ENCODE peak calls at places on chromosome 15, in five cellular contexts. J is fibroblast of lung, E is IMR-90, M is MM.1S, H is H9. Q is an unnamed sample.
A peak's percentile ranks its signal among the peaks of the same experiment; 100 is the strongest.

GRCh38 chr15:87645723-87646122 is 610.8 kb downstream of the NTRK3 start:
- DNase-seq in J (no peak), E (no peak), M (no peak), H (no peak), Q (no peak)

GRCh38 chr15:39645138-39645975 is 64.5 kb downstream of the THBS1 start:
- DNase-seq in J (no peak), E (no peak), M (no peak), H (no peak), Q (no peak)

GRCh38 chr15:31471731-31472430 is 145.2 kb downstream of the KLF13 start:
- DNase-seq in J (peak; percentile 88), E (peak; percentile 96), M (no peak), H (peak; percentile 5), Q (no peak)

GRCh38 chr15:44289352-44289790 is 852 bp downstream of the GOLM2 start:
- DNase-seq in J (peak; percentile 14), E (no peak), M (no peak), H (no peak), Q (no peak)

GRCh38 chr15:50764331-50765201 is 940 bp downstream of the SPPL2A start:
- DNase-seq in J (peak; percentile 41), E (peak; percentile 27), M (peak; percentile 83), H (no peak), Q (peak; percentile 75)

GRCh38 chr15:64622410-64623260 is 152.8 kb downstream of the RBPMS2 start:
- DNase-seq in J (no peak), E (no peak), M (no peak), H (no peak), Q (no peak)

GRCh38 chr15:79282371-79283251 is at the start of gene ANKRD34C:
- DNase-seq in J (no peak), E (no peak), M (no peak), H (peak; percentile 50), Q (no peak)

GRCh38 chr15:36050899-36051298 is 504.9 kb upstream of the DPH6 start:
- DNase-seq in J (no peak), E (no peak), M (no peak), H (no peak), Q (no peak)

GRCh38 chr15:63461230-63461629 is 43.2 kb upstream of the USP3 start:
- DNase-seq in J (no peak), E (no peak), M (no peak), H (peak; percentile 81), Q (no peak)

GRCh38 chr15:78418239-78418638 is 19.8 kb upstream of the IREB2 start:
- DNase-seq in J (no peak), E (peak; percentile 9), M (no peak), H (no peak), Q (no peak)

GRCh38 chr15:63107895-63108546 is 13.6 kb upstream of the LACTB start:
- DNase-seq in J (peak; percentile 100), E (peak; percentile 100), M (no peak), H (no peak), Q (no peak)

GRCh38 chr15:44545934-44546802 is 9.2 kb downstream of the EIF3J start:
- DNase-seq in J (peak; percentile 39), E (peak; percentile 52), M (peak; percentile 74), H (no peak), Q (no peak)

GRCh38 chr15:29220852-29221251 is 48.8 kb downstream of the NSMCE3 start:
- DNase-seq in J (no peak), E (no peak), M (no peak), H (no peak), Q (no peak)

GRCh38 chr15:51444112-51444511 is 102.7 kb downstream of the GLDN start:
- DNase-seq in J (no peak), E (no peak), M (no peak), H (no peak), Q (no peak)

GRCh38 chr15:70817266-70817665 is 36.7 kb downstream of the LARP6 start:
- DNase-seq in J (no peak), E (no peak), M (no peak), H (no peak), Q (no peak)

GRCh38 chr15:32705450-32705849 is 12.4 kb upstream of the GREM1 start:
- DNase-seq in J (peak; percentile 82), E (peak; percentile 76), M (no peak), H (no peak), Q (no peak)

GRCh38 chr15:91689377-91689776 is 164.1 kb upstream of the SLCO3A1 start:
- DNase-seq in J (no peak), E (no peak), M (no peak), H (no peak), Q (no peak)

GRCh38 chr15:77048135-77048866 is 22.6 kb downstream of the TSPAN3 start:
- DNase-seq in J (no peak), E (peak; percentile 23), M (no peak), H (no peak), Q (no peak)

GRCh38 chr15:31285772-31286261 is 40.8 kb upstream of the KLF13 start:
- DNase-seq in J (no peak), E (no peak), M (no peak), H (no peak), Q (no peak)

GRCh38 chr15:86162172-86162591 is 82.5 kb downstream of the AGBL1 start:
- DNase-seq in J (no peak), E (no peak), M (peak; percentile 11), H (no peak), Q (no peak)

GRCh38 chr15:68676926-68677325 is 98.1 kb downstream of the CORO2B start:
- DNase-seq in J (no peak), E (no peak), M (no peak), H (no peak), Q (peak; percentile 21)

GRCh38 chr15:87628311-87628710 is 628.2 kb downstream of the NTRK3 start:
- DNase-seq in J (no peak), E (no peak), M (no peak), H (no peak), Q (no peak)

GRCh38 chr15:63041982-63042878 is at the start of gene TPM1:
- DNase-seq in J (peak; percentile 84), E (peak; percentile 93), M (no peak), H (peak; percentile 90), Q (no peak)

GRCh38 chr15:80210612-80211554 is 41.1 kb downstream of the CTXND1 start:
- DNase-seq in J (no peak), E (no peak), M (no peak), H (no peak), Q (peak; percentile 60)

GRCh38 chr15:89128320-89129122 is 40.3 kb downstream of the ABHD2 start:
- DNase-seq in J (no peak), E (no peak), M (no peak), H (no peak), Q (no peak)

DNA sequence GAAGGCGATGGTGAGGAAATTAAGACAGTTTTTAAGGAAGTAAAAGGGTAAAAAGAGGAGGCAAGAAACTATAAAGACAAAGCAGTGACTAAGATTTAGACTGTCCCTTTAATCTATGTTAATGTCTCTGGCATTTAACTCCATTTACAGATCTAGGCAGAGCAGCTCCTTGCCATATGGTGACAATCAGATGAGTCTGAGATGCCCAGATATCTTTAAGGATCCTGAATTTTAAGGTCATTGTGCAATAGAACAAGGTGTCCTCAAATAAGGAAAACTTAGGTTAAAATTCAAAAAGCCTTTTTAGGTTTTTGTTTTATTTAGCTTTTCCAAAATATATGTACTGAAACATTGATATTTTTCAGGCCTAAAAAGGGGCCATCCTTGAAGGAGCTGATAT is 24.1 kb downstream of the RASGRP1 start:
- DNase-seq in J (no peak), E (no peak), M (no peak), H (no peak), Q (no peak)
- H2AFZ ChIP-seq in J (no peak overlapping the region), E (no peak overlapping the region), M (no peak overlapping the region), H (no peak overlapping the region), Q (no peak overlapping the region)

GRCh38 chr15:96335429-96335807 is 4.9 kb downstream of the NR2F2 start:
- DNase-seq in J (peak; percentile 45), E (no peak), M (no peak), H (no peak), Q (no peak)

GRCh38 chr15:96337354-96337990 is 7.0 kb downstream of the NR2F2 start:
- DNase-seq in J (no peak), E (no peak), M (no peak), H (no peak), Q (no peak)

GRCh38 chr15:96336045-96336642 is 5.6 kb downstream of the NR2F2 start:
- DNase-seq in J (no peak), E (no peak), M (no peak), H (no peak), Q (no peak)

GRCh38 chr15:96337991-96338771 is 7.7 kb downstream of the NR2F2 start:
- DNase-seq in J (peak; percentile 42), E (no peak), M (no peak), H (no peak), Q (no peak)

DNA sequence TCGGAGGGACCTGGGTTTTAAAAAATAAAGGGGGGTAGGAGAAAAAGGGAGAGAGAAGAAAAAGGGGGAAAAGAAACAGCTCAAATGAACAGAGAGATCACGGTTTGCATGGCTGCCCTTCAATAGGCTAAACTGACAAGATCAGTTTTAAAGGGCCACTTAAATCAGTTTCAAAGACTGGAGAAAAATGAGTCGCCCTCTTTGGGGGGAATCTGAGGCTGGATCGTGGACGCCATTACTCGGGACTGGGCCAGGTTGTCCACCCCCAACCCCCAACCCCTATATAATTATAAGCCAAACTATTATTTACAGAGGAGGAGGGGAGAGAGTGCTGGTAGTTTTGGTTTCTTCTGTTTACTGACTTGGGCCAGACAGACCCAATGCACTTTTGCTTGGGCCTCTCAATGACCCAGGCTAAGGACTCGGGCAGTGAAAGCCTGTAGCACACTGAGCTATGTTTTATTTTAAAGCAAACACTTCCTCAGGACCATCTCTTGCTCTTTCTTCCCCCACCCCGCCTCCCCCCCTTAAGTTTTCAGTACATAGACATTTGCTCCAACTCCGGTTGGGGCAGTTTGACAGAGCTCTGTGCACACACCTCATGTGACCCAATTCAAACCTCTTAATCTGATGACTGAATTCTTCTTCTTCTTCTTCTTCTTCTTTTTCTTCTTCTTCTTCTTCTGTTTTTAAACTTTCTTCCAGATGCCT is 6.3 kb downstream of the NR2F2 start:
- DNase-seq in J (peak; percentile 76), E (no peak), M (no peak), H (no peak), Q (no peak)
- H3K4me2 ChIP-seq in J (peak overlapping the region; percentile 88), E (peak overlapping the region; percentile 99), M (no peak overlapping the region), H (no peak overlapping the region), Q (no peak overlapping the region)

GRCh38 chr15:98621021-98621420 is 27.3 kb upstream of the IGF1R start:
- DNase-seq in J (no peak), E (no peak), M (no peak), H (no peak), Q (no peak)

GRCh38 chr15:98625614-98626013 is 22.7 kb upstream of the IGF1R start:
- DNase-seq in J (no peak), E (no peak), M (no peak), H (no peak), Q (no peak)

GRCh38 chr15:98628216-98628615 is 20.1 kb upstream of the IGF1R start:
- DNase-seq in J (peak; percentile 35), E (no peak), M (no peak), H (no peak), Q (no peak)

DNA sequence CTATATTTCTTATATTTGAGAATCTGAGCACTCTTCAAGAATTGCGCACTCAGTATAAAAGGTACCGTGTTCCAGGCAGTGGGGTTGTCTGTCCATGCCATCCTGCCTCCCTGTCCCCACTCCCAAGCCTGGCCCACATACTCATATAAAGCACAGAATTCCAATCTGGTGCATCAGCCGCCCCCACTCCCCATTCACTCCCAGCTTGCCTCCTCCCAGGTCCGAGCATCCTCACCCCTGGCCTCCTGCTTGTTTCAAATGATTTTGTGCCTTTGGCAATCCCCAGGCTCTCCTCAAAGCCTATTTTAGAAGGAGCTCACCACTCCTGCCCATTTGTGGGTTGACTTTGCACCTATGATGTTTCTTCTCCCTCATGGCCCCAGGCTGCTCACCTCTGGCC is 22.2 kb upstream of the IGF1R start:
- DNase-seq in J (no peak), E (no peak), M (no peak), H (no peak), Q (no peak)
- H2AFZ ChIP-seq in J (no peak overlapping the region), E (no peak overlapping the region), M (no peak overlapping the region), H (no peak overlapping the region), Q (no peak overlapping the region)

GRCh38 chr15:25624504-25625172 is 185.8 kb upstream of the UBE3A start:
- DNase-seq in J (no peak), E (no peak), M (no peak), H (no peak), Q (no peak)
- H3K4me2 ChIP-seq in J (no peak overlapping the region), E (no peak overlapping the region), M (no peak overlapping the region), H (no peak overlapping the region), Q (no peak overlapping the region)